ENCODE peak calls at places on chromosomes 11 and 22, in five cellular contexts. D is activated naive CD4-positive, alpha-beta T cell; F is NCI-H1105; H is AG09319; W is left cardiac atrium. N is an unnamed sample.

GRCh38 chr22:29073618-29074275 is 912 bp downstream of the KREMEN1 start:
- DNase-seq in D (no peak), F (no peak), H (no peak), W (peak), N (peak)

GRCh38 chr11:15843309-15843857 is 513.0 kb downstream of the SOX6 start:
- DNase-seq in D (no peak), F (peak), H (no peak), W (no peak), N (no peak)

GRCh38 chr11:12642040-12642439 is 32.2 kb upstream of the TEAD1 start:
- DNase-seq in D (no peak), F (no peak), H (no peak), W (no peak), N (no peak)

GRCh38 chr11:85779956-85780640 is 30.8 kb downstream of the SYTL2 start:
- DNase-seq in D (no peak), F (no peak), H (no peak), W (no peak), N (no peak)

GRCh38 chr22:45376703-45377102 is 36.7 kb downstream of the SMC1B start:
- DNase-seq in D (no peak), F (no peak), H (no peak), W (peak), N (no peak)

GRCh38 chr11:77375114-77375513 is 73.6 kb upstream of the GDPD4 start:
- DNase-seq in D (no peak), F (no peak), H (no peak), W (no peak), N (no peak)

GRCh38 chr11:64629796-64630562 is 39.0 kb downstream of the SLC22A12 start:
- DNase-seq in D (no peak), F (no peak), H (no peak), W (no peak), N (no peak)

GRCh38 chr11:47254381-47254780 is 3.4 kb upstream of the NR1H3 start:
- DNase-seq in D (no peak), F (no peak), H (no peak), W (peak), N (no peak)

GRCh38 chr11:98964146-98964545 is 56.6 kb upstream of the CNTN5 start:
- DNase-seq in D (no peak), F (no peak), H (no peak), W (no peak), N (no peak)

GRCh38 chr22:24516301-24516737 is 21.2 kb downstream of the UPB1 start:
- DNase-seq in D (no peak), F (no peak), H (peak), W (no peak), N (peak)

GRCh38 chr11:118338637-118339061 is 3.9 kb downstream of the CD3D start:
- DNase-seq in D (peak), F (no peak), H (no peak), W (no peak), N (no peak)

GRCh38 chr11:117096140-117096972 is 1.9 kb downstream of the SIK3 start:
- DNase-seq in D (no peak), F (no peak), H (no peak), W (no peak), N (peak)

GRCh38 chr11:87722756-87723599 is 452.3 kb downstream of the RAB38 start:
- DNase-seq in D (no peak), F (no peak), H (no peak), W (no peak), N (peak)

GRCh38 chr22:46054091-46054877 is 77.3 kb upstream of the WNT7B start:
- DNase-seq in D (no peak), F (peak), H (peak), W (peak), N (peak)

GRCh38 chr22:36775966-36776669 is at the start of gene IFT27:
- DNase-seq in D (peak), F (peak), H (peak), W (peak), N (peak)

GRCh38 chr22:35938226-35938625 is 90.4 kb downstream of the RBFOX2 start:
- DNase-seq in D (no peak), F (no peak), H (no peak), W (no peak), N (no peak)

GRCh38 chr11:121716060-121716459 is 263.3 kb upstream of the SORL1-AS1 start:
- DNase-seq in D (no peak), F (no peak), H (no peak), W (no peak), N (peak)

GRCh38 chr11:117098269-117099231 is at the start of gene SIK3:
- DNase-seq in D (peak), F (peak), H (peak), W (peak), N (peak)

GRCh38 chr11:131246589-131247164 is 123.7 kb upstream of the NTM start:
- DNase-seq in D (no peak), F (no peak), H (no peak), W (no peak), N (peak)

GRCh38 chr11:29962243-29962642 is 54.6 kb downstream of the KCNA4 start:
- DNase-seq in D (no peak), F (no peak), H (no peak), W (no peak), N (no peak)

GRCh38 chr22:42357221-42357620 is 75.0 kb downstream of the NFAM1 start:
- DNase-seq in D (no peak), F (no peak), H (no peak), W (no peak), N (peak)

GRCh38 chr11:118902336-118903203 is 18.9 kb downstream of the CXCR5 start:
- DNase-seq in D (no peak), F (no peak), H (no peak), W (no peak), N (no peak)

GRCh38 chr11:804599-804964 is 449 bp downstream of the PIDD1 start:
- DNase-seq in D (no peak), F (peak), H (no peak), W (no peak), N (no peak)

GRCh38 chr11:60345489-60345888 is 18.4 kb downstream of the MS4A6E start:
- DNase-seq in D (no peak), F (peak), H (no peak), W (peak), N (peak)

GRCh38 chr22:50343541-50343935 is 411 bp downstream of the PPP6R2 start:
- DNase-seq in D (no peak), F (no peak), H (no peak), W (no peak), N (no peak)

GRCh38 chr11:46382644-46383403 is 1.4 kb downstream of the MDK start:
- DNase-seq in D (no peak), F (peak), H (no peak), W (no peak), N (peak)

GRCh38 chr11:116960916-116961315 is 123.5 kb upstream of the APOA1 start:
- DNase-seq in D (no peak), F (no peak), H (no peak), W (no peak), N (peak)

GRCh38 chr22:28670691-28671261 is 8.9 kb downstream of the TTC28 start:
- DNase-seq in D (no peak), F (no peak), H (no peak), W (no peak), N (no peak)

GRCh38 chr11:118895093-118896039 is 11.7 kb downstream of the CXCR5 start:
- DNase-seq in D (peak), F (no peak), H (no peak), W (no peak), N (peak)